ENCODE peak calls at places on chromosomes 11 and 22, in five cellular contexts. L is uterus, N is body of pancreas, R is HCT116, P is sigmoid colon. T is an unnamed sample.

GRCh38 chr22:30033137-30033536 is 47.1 kb upstream of the HORMAD2 start:
- DNase-seq in P (no peak), N (no peak), R (no peak), L (no peak), T (no peak)

GRCh38 chr11:67270256-67271211 is 4.3 kb downstream of the GRK2 start:
- DNase-seq in R (no peak), L (peak), N (peak), P (peak), T (no peak)

GRCh38 chr11:61028135-61028729 is 56.8 kb downstream of the CD6 start:
- DNase-seq in P (peak), R (no peak), L (no peak), N (no peak), T (no peak)

GRCh38 chr11:86818466-86819282 is 18.3 kb downstream of the PRSS23 start:
- DNase-seq in L (no peak), R (peak), N (no peak), P (no peak), T (no peak)

GRCh38 chr11:133945087-133945974 is 11.4 kb downstream of the IGSF9B start:
- DNase-seq in N (no peak), R (no peak), L (peak), P (peak), T (no peak)

GRCh38 chr11:117453886-117454563 is 126.4 kb downstream of the CEP164 start:
- DNase-seq in P (no peak), N (no peak), R (no peak), L (no peak), T (no peak)

GRCh38 chr11:133163463-133164419 is 368.6 kb downstream of the OPCML start:
- DNase-seq in L (no peak), N (peak), R (no peak), P (no peak), T (peak)

GRCh38 chr11:47234669-47235075 is 13.9 kb downstream of the ACP2 start:
- DNase-seq in R (no peak), P (peak), N (peak), L (no peak), T (no peak)

GRCh38 chr11:119101367-119101758 is 290 bp downstream of the DPAGT1 start:
- DNase-seq in N (no peak), R (no peak), L (no peak), P (no peak), T (no peak)

GRCh38 chr22:31969789-31970489 is 25.6 kb downstream of the YWHAH start:
- DNase-seq in N (peak), R (peak), P (peak), L (peak), T (peak)

GRCh38 chr22:29820941-29821789 is 16.9 kb downstream of the ASCC2 start:
- DNase-seq in N (peak), L (peak), P (peak), R (peak), T (no peak)

GRCh38 chr11:120778692-120779490 is 245.0 kb upstream of the TBCEL start:
- DNase-seq in N (no peak), P (no peak), R (no peak), L (no peak), T (no peak)

GRCh38 chr11:69231466-69232018 is 62.4 kb upstream of the MYEOV start:
- DNase-seq in L (no peak), R (no peak), P (peak), N (no peak), T (no peak)

GRCh38 chr22:28146401-28147304 is 227.6 kb upstream of the PITPNB start:
- DNase-seq in N (no peak), R (no peak), L (no peak), P (no peak), T (no peak)

GRCh38 chr11:92702037-92702436 is 267.4 kb upstream of the MTNR1B start:
- DNase-seq in R (no peak), L (no peak), N (no peak), P (no peak), T (no peak)

DNA sequence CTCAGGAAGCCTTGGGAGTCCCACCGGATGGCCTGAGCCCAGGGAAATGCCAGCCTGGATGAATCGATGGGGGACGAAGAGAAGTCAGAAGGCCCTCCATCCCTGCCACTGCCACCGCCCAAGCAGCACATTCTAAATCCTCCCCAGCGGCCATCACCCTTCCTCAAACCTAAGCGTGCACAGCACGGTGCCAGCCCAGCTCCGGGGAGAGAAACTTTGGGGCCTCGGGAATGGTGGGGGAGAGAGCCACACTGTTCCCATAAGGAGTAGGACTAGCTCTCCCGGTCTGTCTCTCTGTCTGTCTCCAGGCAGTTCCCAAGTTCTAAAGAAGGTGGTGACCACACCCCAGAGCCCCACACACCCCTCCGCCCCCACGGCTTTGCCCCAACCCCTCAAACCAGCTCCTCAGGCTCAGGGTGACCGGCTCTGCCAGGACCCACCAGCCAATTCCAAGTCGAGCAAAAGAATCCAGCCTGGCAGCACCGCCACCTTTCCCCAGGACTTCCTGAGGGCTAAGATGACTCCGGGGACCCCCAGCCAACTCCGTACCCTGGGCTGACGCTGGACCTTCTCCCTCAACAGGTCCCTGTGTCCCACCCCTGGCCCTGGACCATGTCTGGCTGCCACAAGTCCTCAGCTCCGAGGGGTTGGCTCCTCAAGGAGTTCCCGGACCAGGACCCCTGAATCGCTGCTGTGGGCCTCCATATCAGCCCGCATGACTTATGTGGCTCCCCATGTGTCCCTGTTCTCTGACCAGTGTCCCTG is 2.7 kb downstream of the AHNAK start:
- DNase-seq in L (no peak), P (peak), N (no peak), R (no peak), T (no peak)
- TF ChIP-seq POLR2A in L (no peak), P (no peak), N (no peak), R (no peak), T (no peak)

GRCh38 chr11:78000193-78000592 is 5.7 kb upstream of the INTS4 start:
- DNase-seq in P (no peak), N (peak), L (no peak), R (peak), T (no peak)

GRCh38 chr11:77999446-77999845 is 5.0 kb upstream of the INTS4 start:
- DNase-seq in P (no peak), N (no peak), R (no peak), L (no peak), T (no peak)

GRCh38 chr11:77990981-77991380 is 3.5 kb downstream of the INTS4 start:
- DNase-seq in P (no peak), L (no peak), R (no peak), N (no peak), T (no peak)

GRCh38 chr11:77993902-77994301 is 566 bp downstream of the INTS4 start:
- DNase-seq in N (no peak), L (no peak), R (no peak), P (no peak), T (no peak)

DNA sequence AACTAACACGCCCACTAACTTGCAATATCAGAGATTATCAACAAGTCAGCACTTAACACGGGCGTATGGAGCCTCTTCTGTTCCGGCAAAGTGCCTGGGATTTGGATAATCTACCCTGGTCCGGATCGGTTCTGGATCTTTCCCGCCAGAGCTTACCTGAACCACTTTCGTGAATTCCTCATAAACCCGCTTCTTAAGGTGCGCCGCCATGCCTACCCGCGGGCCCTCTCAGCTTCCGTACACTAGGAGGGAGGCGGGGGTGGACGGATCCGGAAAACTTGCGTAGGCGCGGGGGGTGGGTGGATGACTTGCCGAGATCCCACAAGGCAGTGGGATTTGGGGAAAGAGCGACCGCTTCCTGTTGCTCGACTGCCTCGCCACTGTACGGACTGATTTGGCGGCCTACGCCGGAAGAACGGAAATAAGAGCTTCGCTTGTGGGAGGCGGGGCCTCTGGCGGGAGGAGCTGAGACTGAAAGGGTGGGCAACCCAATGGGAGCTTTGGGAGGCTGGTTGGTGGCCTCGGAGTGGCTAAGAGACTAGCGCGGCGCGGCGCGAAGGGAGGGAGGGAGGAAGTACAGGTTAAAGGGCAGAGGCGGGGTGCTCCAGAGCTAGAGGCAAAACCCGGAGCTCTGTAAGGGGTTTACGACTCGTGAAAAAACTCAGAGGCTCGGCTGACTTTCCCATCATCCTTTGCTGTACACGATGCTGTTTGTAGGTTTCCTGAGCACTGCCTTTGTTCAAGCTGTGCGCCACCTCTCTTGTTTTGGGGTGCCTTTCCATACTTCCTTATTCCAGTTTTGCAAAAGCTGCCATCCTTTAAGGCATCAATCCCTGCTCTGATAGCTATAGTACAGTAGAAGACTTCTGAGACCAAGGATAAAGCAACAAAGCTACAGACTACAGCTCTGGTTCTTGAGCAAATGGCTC is at the start of gene INTS4:
- DNase-seq in R (peak), P (peak), N (peak), L (peak), T (peak)
- TF ChIP-seq POLR2A in R (peak), P (no peak), N (peak), L (peak), T (peak)

DNA sequence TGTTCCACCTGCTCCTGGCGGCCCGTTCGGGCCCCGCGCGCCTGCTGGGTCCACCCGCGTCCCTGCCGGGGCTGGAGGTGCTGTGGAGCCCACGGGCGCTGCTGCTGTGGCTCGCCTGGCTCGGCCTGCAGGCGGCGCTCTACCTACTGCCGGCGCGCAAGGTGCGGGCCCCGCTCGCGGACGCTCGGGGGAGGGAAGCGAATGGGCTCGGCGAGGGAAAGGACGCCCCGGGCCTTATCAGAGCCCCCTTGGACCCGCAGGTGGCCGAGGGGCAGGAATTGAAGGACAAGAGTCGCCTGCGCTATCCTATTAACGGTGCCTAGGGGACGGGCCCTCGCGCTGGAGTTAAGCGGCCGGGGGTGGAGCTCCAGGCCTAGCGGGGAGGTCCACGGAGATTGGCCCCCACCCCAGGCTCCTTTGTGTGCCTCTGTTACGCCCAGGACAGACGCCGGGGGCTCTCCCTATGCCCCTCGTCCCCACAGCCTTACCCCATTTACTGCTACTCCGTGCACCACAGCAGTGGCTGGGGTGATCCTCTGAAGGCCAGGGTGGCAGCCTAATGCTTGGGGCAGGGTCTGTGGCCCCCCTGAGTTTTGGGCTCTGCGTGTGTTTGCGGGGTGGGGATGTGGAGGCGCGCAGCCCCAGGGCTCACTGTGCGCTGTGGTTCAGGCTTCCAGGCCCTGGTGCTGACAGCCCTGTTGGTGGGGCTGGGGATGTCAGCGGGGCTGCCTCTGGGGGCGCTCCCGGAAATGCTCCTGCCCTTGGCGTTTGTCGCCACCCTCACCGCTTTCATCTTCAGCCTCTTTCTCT is 1.1 kb downstream of the TM7SF2 start:
- DNase-seq in R (no peak), L (peak), P (peak), N (peak), T (peak)
- TF ChIP-seq POLR2A in R (no peak), L (peak), P (no peak), N (peak), T (no peak)

DNA sequence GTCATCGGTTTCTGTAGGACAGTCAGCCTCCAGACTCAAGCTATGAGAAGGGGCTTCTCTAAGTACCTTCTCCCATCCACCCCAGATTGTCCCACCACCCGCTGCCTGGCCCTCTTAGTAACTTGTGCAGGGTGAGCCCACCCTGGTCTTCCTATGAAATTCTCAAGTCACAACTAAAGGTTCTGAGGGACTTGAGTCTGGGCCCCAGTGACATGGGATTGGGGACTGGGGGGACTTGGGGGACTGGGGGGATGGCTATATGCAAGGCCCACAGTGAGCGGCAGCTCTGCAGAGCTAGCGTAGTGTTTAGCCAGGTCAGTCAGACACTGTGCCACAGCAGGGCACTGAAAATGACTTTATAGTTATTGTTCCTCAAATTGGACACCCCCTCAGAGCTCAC is 622.3 kb upstream of the CADM1 start:
- DNase-seq in P (no peak), R (no peak), N (no peak), L (no peak), T (no peak)
- TF ChIP-seq POLR2A in P (no peak), R (no peak), N (no peak), L (no peak), T (no peak)

GRCh38 chr11:113198907-113199660 is 115.3 kb upstream of the TTC12 start:
- DNase-seq in P (no peak), L (no peak), N (no peak), R (no peak), T (no peak)

GRCh38 chr11:113203332-113203731 is 111.1 kb upstream of the TTC12 start:
- DNase-seq in R (no peak), N (no peak), P (no peak), L (no peak), T (no peak)

GRCh38 chr11:113204280-113204679 is 110.1 kb upstream of the TTC12 start:
- DNase-seq in N (no peak), P (no peak), R (no peak), L (no peak), T (no peak)

GRCh38 chr11:113202431-113202830 is 112.0 kb upstream of the TTC12 start:
- DNase-seq in P (no peak), R (no peak), N (no peak), L (no peak), T (no peak)

GRCh38 chr11:113201055-113201818 is 113.1 kb upstream of the TTC12 start:
- DNase-seq in L (no peak), N (no peak), R (no peak), P (no peak), T (no peak)
- TF ChIP-seq POLR2A in L (no peak), N (no peak), R (no peak), P (no peak), T (no peak)

DNA sequence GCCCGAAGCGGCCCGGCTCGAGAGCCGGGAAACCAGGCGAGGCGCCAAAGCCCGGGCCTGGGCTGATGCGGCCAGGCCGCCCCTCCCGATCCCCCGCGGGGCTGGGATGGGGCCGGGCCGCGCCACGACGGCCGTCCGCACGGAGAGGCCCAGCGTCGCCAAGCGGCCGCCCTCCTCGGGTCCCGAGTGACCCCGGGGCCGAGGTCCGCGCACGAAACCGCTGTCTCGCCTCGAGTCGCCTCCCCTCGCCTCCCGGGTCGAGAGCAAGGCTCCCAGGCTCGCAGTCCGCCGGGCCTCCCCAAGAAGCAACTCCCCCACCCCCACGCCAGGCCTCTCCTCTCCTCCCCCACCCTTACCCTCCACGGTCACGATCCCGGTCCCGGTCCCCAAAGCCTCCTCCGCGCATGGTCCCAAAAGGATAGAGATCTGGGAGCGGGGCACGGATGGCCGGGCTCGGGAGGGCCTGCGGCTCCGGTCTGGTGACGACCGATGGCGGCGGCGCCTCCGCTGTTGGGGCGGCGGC is 455 bp downstream of the DDX17 start:
- DNase-seq in P (peak), R (no peak), L (peak), N (peak), T (peak)
- TF ChIP-seq POLR2A in P (no peak), R (no peak), L (peak), N (peak), T (peak)

GRCh38 chr11:17351510-17352176 is at the start of gene NCR3LG1:
- DNase-seq in N (peak), L (peak), P (peak), R (no peak), T (peak)
- TF ChIP-seq POLR2A in N (no peak), L (no peak), P (no peak), R (no peak), T (no peak)

DNA sequence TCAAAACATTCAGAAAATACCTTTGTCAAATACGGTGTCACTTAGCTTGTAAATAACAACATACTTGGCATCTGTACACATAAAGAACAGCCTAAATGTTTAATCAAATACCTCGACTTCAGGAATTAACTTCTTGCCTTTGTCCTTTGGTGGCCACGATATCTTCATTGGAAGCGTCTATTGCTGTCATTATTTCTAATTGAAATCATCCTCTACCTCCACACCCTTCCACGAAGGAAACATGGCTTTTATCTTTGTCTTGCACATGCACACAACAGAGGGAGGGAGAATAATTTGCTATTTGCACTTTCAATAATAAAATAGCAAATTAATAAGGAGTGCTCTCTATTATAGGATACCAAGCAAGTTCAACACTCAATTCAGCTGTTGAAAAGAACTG is 25.8 kb upstream of the SOX6 start:
- DNase-seq in L (no peak), N (no peak), P (no peak), R (no peak), T (no peak)
- TF ChIP-seq POLR2A in L (no peak), N (no peak), P (no peak), R (no peak), T (no peak)

T was measured in GM12891.